ENCODE peak calls at places on chromosomes 1 and 21, in six cellular contexts. I is brain microvascular endothelial cell; Q is CD8-positive, alpha-beta T cell; G is fibroblast of lung; J is stomach; N is cardiac muscle cell. S is an unnamed sample.

GRCh38 chr1:36107394-36107793 is 17.6 kb downstream of the COL8A2 start:
- DNase-seq in J (no peak), N (no peak), I (no peak), G (no peak), Q (no peak), S (no peak)

GRCh38 chr1:207822602-207823451 is 71.0 kb downstream of the CD46 start:
- DNase-seq in Q (peak; percentile 62), G (peak; percentile 37), I (no peak), N (peak; percentile 36), J (peak; percentile 92), S (peak; percentile 96)

GRCh38 chr1:36119451-36119850 is 5.6 kb downstream of the COL8A2 start:
- DNase-seq in G (no peak), N (peak; percentile 36), J (no peak), Q (no peak), I (no peak), S (no peak)

GRCh38 chr1:173355281-173356031 is 121.7 kb upstream of the PRDX6 start:
- DNase-seq in I (peak; percentile 62), G (no peak), J (no peak), N (no peak), Q (no peak), S (no peak)

GRCh38 chr1:38586993-38587646 is 272.5 kb downstream of the RRAGC start:
- DNase-seq in G (peak; percentile 9), I (no peak), N (peak; percentile 64), Q (peak; percentile 46), J (peak; percentile 46), S (peak; percentile 22)

GRCh38 chr1:41581216-41582003 is 96.9 kb upstream of the EDN2 start:
- DNase-seq in Q (no peak), J (peak; percentile 18), G (no peak), N (no peak), I (no peak), S (no peak)

GRCh38 chr1:34754878-34755637 is at the start of gene GJB5:
- DNase-seq in Q (no peak), G (no peak), I (no peak), N (no peak), J (no peak), S (no peak)

GRCh38 chr1:243973169-243973568 is 77.9 kb upstream of the ZBTB18 start:
- DNase-seq in N (no peak), I (no peak), Q (no peak), J (no peak), G (no peak), S (no peak)

GRCh38 chr1:112502827-112503226 is 5.9 kb upstream of the WNT2B start:
- DNase-seq in Q (no peak), G (no peak), N (no peak), I (no peak), J (no peak), S (no peak)

GRCh38 chr1:191993549-191993948 is 164.7 kb upstream of the RGS18 start:
- DNase-seq in G (peak; percentile 55), J (no peak), I (no peak), Q (no peak), N (peak; percentile 22), S (no peak)

GRCh38 chr1:54221867-54222484 is 22.0 kb downstream of the MRPL37 start:
- DNase-seq in I (no peak), N (no peak), Q (no peak), J (no peak), G (no peak), S (no peak)

GRCh38 chr21:14684071-14684470 is 138.0 kb upstream of the SAMSN1 start:
- DNase-seq in Q (no peak), I (no peak), J (no peak), N (no peak), G (no peak), S (no peak)

GRCh38 chr1:84402060-84402459 is 3.8 kb downstream of the DNASE2B start:
- DNase-seq in G (peak; percentile 37), I (no peak), Q (no peak), N (no peak), J (no peak), S (no peak)

GRCh38 chr1:21307663-21308062 is 17.4 kb upstream of the ECE1 start:
- DNase-seq in Q (no peak), G (no peak), J (no peak), I (no peak), N (no peak), S (no peak)

GRCh38 chr1:99533909-99534907 is 111.7 kb upstream of the PALMD start:
- DNase-seq in J (no peak), I (no peak), N (no peak), Q (no peak), G (no peak), S (no peak)

GRCh38 chr1:161180643-161181042 is 3.3 kb upstream of the B4GALT3 start:
- DNase-seq in Q (no peak), J (no peak), I (no peak), G (peak; percentile 46), N (no peak), S (no peak)

GRCh38 chr1:76352741-76353435 is 278.3 kb downstream of the ST6GALNAC3 start:
- DNase-seq in N (no peak), J (no peak), I (no peak), Q (no peak), G (no peak), S (no peak)

GRCh38 chr1:33055210-33055991 is 18.7 kb upstream of the AK2 start:
- DNase-seq in G (peak; percentile 91), J (peak; percentile 59), N (peak; percentile 91), I (peak; percentile 92), Q (no peak), S (no peak)

GRCh38 chr1:63946866-63947491 is 173.2 kb downstream of the ROR1 start:
- DNase-seq in Q (no peak), I (peak; percentile 72), N (no peak), G (peak; percentile 50), J (peak; percentile 66), S (peak; percentile 92)

GRCh38 chr1:20551945-20552727 is at the start of gene FAM43B:
- DNase-seq in G (peak; percentile 23), J (no peak), N (peak; percentile 90), I (no peak), Q (no peak), S (no peak)

GRCh38 chr1:220224033-220224432 is 48.2 kb downstream of the RAB3GAP2 start:
- DNase-seq in N (no peak), Q (no peak), G (no peak), J (no peak), I (no peak), S (no peak)

GRCh38 chr1:150764617-150765090 is 924 bp downstream of the CTSS start:
- DNase-seq in I (peak; percentile 23), Q (no peak), N (no peak), J (no peak), G (peak; percentile 89), S (no peak)

GRCh38 chr1:200279810-200280411 is 129.9 kb downstream of the ZNF281 start:
- DNase-seq in G (peak; percentile 75), I (peak; percentile 56), N (peak; percentile 52), Q (peak; percentile 19), J (peak; percentile 68), S (no peak)

DNA sequence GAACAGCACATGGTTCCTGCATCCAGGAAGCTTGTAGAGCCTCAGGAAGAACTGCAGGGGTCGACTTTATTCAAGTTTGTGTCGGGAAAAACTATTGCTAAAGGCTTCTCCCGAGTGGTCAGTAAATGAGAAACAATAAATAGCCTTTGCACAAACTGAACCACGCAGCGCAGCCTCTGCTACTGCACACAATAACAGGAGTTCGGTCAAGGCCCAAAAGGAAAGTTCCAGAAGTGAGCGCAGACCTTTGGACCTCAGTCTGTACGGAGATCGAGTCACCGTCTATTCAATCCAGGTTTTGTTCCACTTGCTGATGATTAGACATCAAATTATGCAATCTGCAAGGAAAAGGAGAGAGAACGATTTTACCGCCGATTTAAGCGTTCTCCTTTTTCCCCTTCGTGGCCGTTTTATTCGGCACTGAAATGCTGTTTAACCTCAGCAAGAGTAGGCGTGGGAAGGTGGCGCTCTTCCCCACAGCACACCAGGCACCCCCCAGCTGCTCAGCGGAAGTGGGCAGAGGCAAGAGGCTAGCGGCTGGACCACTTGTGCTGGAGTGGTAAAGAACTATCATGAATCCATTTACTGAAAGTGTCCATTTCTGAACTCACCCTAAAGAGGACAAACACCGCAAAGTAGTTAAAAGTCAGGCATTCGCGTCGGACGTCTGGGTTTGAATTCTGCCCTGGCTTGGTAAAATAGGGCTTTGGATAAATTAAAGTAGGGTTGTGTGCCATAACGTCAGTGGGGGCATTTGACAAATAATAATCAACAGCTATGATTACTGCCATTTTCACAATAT is 6.1 kb upstream of the LHX8 start:
- DNase-seq in N (no peak), G (no peak), I (no peak), Q (no peak), J (no peak), S (no peak)
- H3K4me3 ChIP-seq in N (no peak overlapping the region), G (no peak overlapping the region), I (no peak overlapping the region), Q (no peak overlapping the region), J (no peak overlapping the region), S (peak overlapping the region; percentile 5)

GRCh38 chr1:227901906-227902640 is 45.7 kb downstream of the WNT9A start:
- DNase-seq in G (no peak), I (peak; percentile 52), N (no peak), Q (no peak), J (no peak), S (no peak)
- TF ChIP-seq CTCF in G (no peak), I (peak; percentile 13), N (peak; percentile 15), Q (no peak), J (no peak), S (no peak)

DNA sequence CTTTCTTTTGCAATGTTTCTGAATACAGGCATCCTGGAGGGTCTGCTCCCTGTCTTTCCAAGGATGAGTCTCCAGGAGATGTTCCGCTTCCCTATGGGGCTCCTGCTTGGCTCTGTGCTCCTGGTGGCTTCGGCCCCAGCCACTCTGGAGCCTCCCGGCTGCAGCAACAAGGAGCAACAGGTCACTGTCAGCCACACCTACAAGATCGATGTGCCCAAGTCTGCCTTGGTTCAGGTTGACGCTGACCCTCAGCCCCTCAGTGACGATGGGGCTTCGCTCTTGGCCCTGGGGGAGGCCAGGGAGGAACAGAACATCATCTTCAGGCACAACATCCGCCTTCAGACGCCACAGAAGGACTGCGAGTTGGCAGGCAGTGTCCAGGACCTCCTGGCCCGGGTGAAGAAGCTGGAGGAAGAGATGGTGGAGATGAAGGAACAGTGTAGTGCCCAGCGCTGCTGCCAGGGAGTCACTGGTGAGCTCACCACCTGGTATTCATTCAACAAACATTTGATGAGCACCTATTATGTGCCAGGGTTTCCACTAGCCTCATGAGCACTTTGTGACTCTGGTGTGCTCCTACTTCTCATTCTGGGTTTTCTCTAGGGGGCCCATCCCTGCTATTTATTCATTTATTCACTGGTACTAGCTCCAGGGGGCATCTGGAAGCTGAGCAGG is 9.9 kb downstream of the TNN start:
- DNase-seq in I (no peak), G (no peak), Q (no peak), N (no peak), J (no peak), S (no peak)
- H3K27ac ChIP-seq in I (no peak overlapping the region), G (no peak overlapping the region), Q (no peak overlapping the region), N (no peak overlapping the region), J (no peak overlapping the region), S (no peak overlapping the region)

GRCh38 chr21:43930848-43931384 is 65.9 kb downstream of the AGPAT3 start:
- DNase-seq in J (no peak), N (no peak), Q (no peak), I (no peak), G (no peak), S (no peak)

GRCh38 chr21:43928726-43929125 is 63.7 kb downstream of the AGPAT3 start:
- DNase-seq in J (peak; percentile 62), I (no peak), Q (no peak), G (no peak), N (no peak), S (no peak)

GRCh38 chr21:43930074-43930847 is 65.2 kb downstream of the AGPAT3 start:
- DNase-seq in N (no peak), I (no peak), Q (no peak), G (no peak), J (no peak), S (no peak)

GRCh38 chr21:43928230-43928607 is 63.2 kb downstream of the AGPAT3 start:
- DNase-seq in N (no peak), Q (no peak), I (no peak), G (no peak), J (no peak), S (no peak)

GRCh38 chr21:43929217-43929971 is 64.4 kb downstream of the AGPAT3 start:
- DNase-seq in Q (no peak), N (no peak), I (no peak), J (peak; percentile 72), G (no peak), S (peak; percentile 62)
- H3K4me3 ChIP-seq in Q (no peak overlapping the region), N (no peak overlapping the region), I (no peak overlapping the region), J (no peak overlapping the region), G (no peak overlapping the region), S (no peak overlapping the region)

S was measured in coronary artery.